ENCODE peak calls at places on chromosomes 12 and 14, in four cellular contexts. One of them, this sample, is unnamed.

GRCh38 chr14:24673059-24673458 is 39.1 kb upstream of the GZMB start:
- DNase-seq in RKO: no peak
- DNase-seq in EH: no peak
- DNase-seq in right cardiac atrium: no peak
- DNase-seq in this sample: no peak

GRCh38 chr12:55549302-55549701 is at the start of gene OR6C4:
- DNase-seq in RKO: no peak
- DNase-seq in EH: no peak
- DNase-seq in right cardiac atrium: no peak
- DNase-seq in this sample: no peak

GRCh38 chr12:31647106-31647505 is 12.4 kb upstream of the ETFBKMT start:
- DNase-seq in EH: peak; percentile 72
- DNase-seq in RKO: no peak
- DNase-seq in right cardiac atrium: no peak
- DNase-seq in this sample: peak; percentile 65

GRCh38 chr12:128367961-128368360 is 101.0 kb downstream of the TMEM132C start:
- DNase-seq in EH: no peak
- DNase-seq in RKO: no peak
- DNase-seq in right cardiac atrium: no peak
- DNase-seq in this sample: no peak

GRCh38 chr12:88399811-88400210 is 180.5 kb downstream of the KITLG start:
- DNase-seq in EH: no peak
- DNase-seq in RKO: no peak
- DNase-seq in right cardiac atrium: no peak
- DNase-seq in this sample: no peak

GRCh38 chr12:77433799-77434198 is 368.4 kb upstream of the E2F7 start:
- DNase-seq in RKO: no peak
- DNase-seq in EH: peak; percentile 31
- DNase-seq in right cardiac atrium: no peak
- DNase-seq in this sample: no peak

GRCh38 chr12:57273516-57273915 is 22.5 kb upstream of the STAC3 start:
- DNase-seq in EH: no peak
- DNase-seq in RKO: no peak
- DNase-seq in right cardiac atrium: no peak
- DNase-seq in this sample: no peak

GRCh38 chr12:59023861-59024424 is 103.6 kb upstream of the LRIG3 start:
- DNase-seq in right cardiac atrium: no peak
- DNase-seq in EH: peak; percentile 39
- DNase-seq in RKO: no peak
- DNase-seq in this sample: no peak

GRCh38 chr12:3587402-3588013 is 96.5 kb downstream of the PRMT8 start:
- DNase-seq in right cardiac atrium: no peak
- DNase-seq in RKO: no peak
- DNase-seq in EH: no peak
- DNase-seq in this sample: no peak

GRCh38 chr12:121787063-121787774 is 6.3 kb downstream of the RHOF start:
- DNase-seq in RKO: no peak
- DNase-seq in EH: no peak
- DNase-seq in right cardiac atrium: peak; percentile 61
- DNase-seq in this sample: no peak

GRCh38 chr12:26496170-26496569 is 300.8 kb downstream of the SSPN start:
- DNase-seq in EH: no peak
- DNase-seq in RKO: no peak
- DNase-seq in right cardiac atrium: no peak
- DNase-seq in this sample: no peak